ENCODE peak calls at places on chromosomes 11 and 22, in five cellular contexts. One of them, this sample, is unnamed. For H3K9me3, the result is how much of the 10 kb centered on the place peaks cover.

GRCh38 chr11:2415601-2416380 is 15.2 kb downstream of the TSSC4 start:
- DNase-seq in heart left ventricle: no peak
- DNase-seq in Panc1: no peak
- DNase-seq in neuronal stem cell: no peak
- DNase-seq in psoas muscle: no peak
- DNase-seq in this sample: no peak

GRCh38 chr22:19844423-19845368 is 10.0 kb downstream of the GNB1L start:
- DNase-seq in Panc1: no peak
- DNase-seq in neuronal stem cell: no peak
- DNase-seq in heart left ventricle: peak
- DNase-seq in psoas muscle: peak
- DNase-seq in this sample: no peak

GRCh38 chr22:30202531-30203006 is 44.0 kb downstream of the LIF start:
- DNase-seq in neuronal stem cell: no peak
- DNase-seq in Panc1: no peak
- DNase-seq in psoas muscle: no peak
- DNase-seq in heart left ventricle: no peak
- DNase-seq in this sample: no peak

GRCh38 chr11:95337175-95337957 is 106.4 kb upstream of the SESN3 start:
- DNase-seq in neuronal stem cell: peak
- DNase-seq in heart left ventricle: peak
- DNase-seq in psoas muscle: peak
- DNase-seq in Panc1: no peak
- DNase-seq in this sample: no peak

GRCh38 chr11:76523147-76523546 is 78.3 kb downstream of the EMSY start:
- DNase-seq in neuronal stem cell: no peak
- DNase-seq in psoas muscle: no peak
- DNase-seq in heart left ventricle: no peak
- DNase-seq in Panc1: no peak
- DNase-seq in this sample: no peak

GRCh38 chr11:61972796-61973602 is 5.6 kb upstream of the FTH1 start:
- DNase-seq in psoas muscle: no peak
- DNase-seq in Panc1: no peak
- DNase-seq in neuronal stem cell: no peak
- DNase-seq in heart left ventricle: no peak
- DNase-seq in this sample: no peak

GRCh38 chr11:12876988-12877387 is 132.1 kb upstream of the RASSF10 start:
- DNase-seq in heart left ventricle: no peak
- DNase-seq in psoas muscle: no peak
- DNase-seq in neuronal stem cell: no peak
- DNase-seq in Panc1: no peak
- DNase-seq in this sample: no peak

GRCh38 chr11:122214567-122214966 is 98.6 kb upstream of the BLID start:
- DNase-seq in psoas muscle: no peak
- DNase-seq in Panc1: no peak
- DNase-seq in heart left ventricle: no peak
- DNase-seq in neuronal stem cell: no peak
- DNase-seq in this sample: no peak

GRCh38 chr11:35912883-35913614 is 30.8 kb upstream of the LDLRAD3 start:
- DNase-seq in Panc1: no peak
- DNase-seq in heart left ventricle: no peak
- DNase-seq in neuronal stem cell: no peak
- DNase-seq in psoas muscle: no peak
- DNase-seq in this sample: no peak

GRCh38 chr11:134275534-134276395 is at the start of gene GLB1L3:
- DNase-seq in psoas muscle: no peak
- DNase-seq in Panc1: no peak
- DNase-seq in neuronal stem cell: no peak
- DNase-seq in heart left ventricle: no peak
- DNase-seq in this sample: no peak

GRCh38 chr11:34180045-34180813 is 74.8 kb downstream of the NAT10 start:
- DNase-seq in heart left ventricle: no peak
- DNase-seq in psoas muscle: no peak
- DNase-seq in neuronal stem cell: no peak
- DNase-seq in Panc1: no peak
- DNase-seq in this sample: no peak

GRCh38 chr22:20438066-20438677 is 547 bp upstream of the SCARF2 start:
- DNase-seq in psoas muscle: no peak
- DNase-seq in neuronal stem cell: no peak
- DNase-seq in Panc1: no peak
- DNase-seq in heart left ventricle: peak
- DNase-seq in this sample: no peak

GRCh38 chr11:36774603-36775002 is 176.6 kb upstream of the RAG2 start:
- DNase-seq in neuronal stem cell: no peak
- DNase-seq in Panc1: no peak
- DNase-seq in psoas muscle: no peak
- DNase-seq in heart left ventricle: no peak
- DNase-seq in this sample: no peak

GRCh38 chr22:45240810-45241631 is at the start of gene KIAA0930:
- DNase-seq in psoas muscle: peak
- DNase-seq in neuronal stem cell: peak
- DNase-seq in Panc1: no peak
- DNase-seq in heart left ventricle: peak
- DNase-seq in this sample: peak

GRCh38 chr11:124724854-124725718 is 14.7 kb upstream of the NRGN start:
- DNase-seq in neuronal stem cell: no peak
- DNase-seq in psoas muscle: peak
- DNase-seq in Panc1: no peak
- DNase-seq in heart left ventricle: no peak
- DNase-seq in this sample: no peak

GRCh38 chr11:46250071-46251052 is 27.1 kb upstream of the CREB3L1 start:
- DNase-seq in neuronal stem cell: no peak
- DNase-seq in Panc1: no peak
- DNase-seq in psoas muscle: no peak
- DNase-seq in heart left ventricle: no peak
- DNase-seq in this sample: no peak

GRCh38 chr11:46918087-46918751 is at the start of gene LRP4:
- DNase-seq in heart left ventricle: peak
- DNase-seq in Panc1: no peak
- DNase-seq in psoas muscle: peak
- DNase-seq in neuronal stem cell: no peak
- DNase-seq in this sample: no peak

GRCh38 chr11:98728421-98728820 is 292.3 kb upstream of the CNTN5 start:
- DNase-seq in Panc1: no peak
- DNase-seq in psoas muscle: no peak
- DNase-seq in heart left ventricle: no peak
- DNase-seq in neuronal stem cell: no peak
- DNase-seq in this sample: no peak
- H3K9me3 ChIP-seq in Panc1: under half
- H3K9me3 ChIP-seq in psoas muscle: under half
- H3K9me3 ChIP-seq in heart left ventricle: under half
- H3K9me3 ChIP-seq in neuronal stem cell: under half
- H3K9me3 ChIP-seq in this sample: under half

GRCh38 chr22:47201186-47201995 is 438.9 kb downstream of the TBC1D22A start:
- DNase-seq in neuronal stem cell: no peak
- DNase-seq in psoas muscle: no peak
- DNase-seq in heart left ventricle: peak
- DNase-seq in Panc1: no peak
- DNase-seq in this sample: no peak
- H3K9me3 ChIP-seq in neuronal stem cell: under half
- H3K9me3 ChIP-seq in psoas muscle: under half
- H3K9me3 ChIP-seq in heart left ventricle: under half
- H3K9me3 ChIP-seq in Panc1: under half
- H3K9me3 ChIP-seq in this sample: under half

GRCh38 chr11:110329441-110329840 is 33.0 kb upstream of the RDX start:
- DNase-seq in Panc1: no peak
- DNase-seq in neuronal stem cell: no peak
- DNase-seq in heart left ventricle: no peak
- DNase-seq in psoas muscle: no peak
- DNase-seq in this sample: no peak
- H3K9me3 ChIP-seq in Panc1: under half
- H3K9me3 ChIP-seq in neuronal stem cell: under half
- H3K9me3 ChIP-seq in heart left ventricle: under half
- H3K9me3 ChIP-seq in psoas muscle: under half
- H3K9me3 ChIP-seq in this sample: under half

GRCh38 chr11:97995874-97996273 is 1024.9 kb upstream of the CNTN5 start:
- DNase-seq in neuronal stem cell: no peak
- DNase-seq in heart left ventricle: no peak
- DNase-seq in Panc1: no peak
- DNase-seq in psoas muscle: no peak
- DNase-seq in this sample: no peak
- H3K9me3 ChIP-seq in neuronal stem cell: under half
- H3K9me3 ChIP-seq in heart left ventricle: under half
- H3K9me3 ChIP-seq in Panc1: under half
- H3K9me3 ChIP-seq in psoas muscle: under half
- H3K9me3 ChIP-seq in this sample: under half

DNA sequence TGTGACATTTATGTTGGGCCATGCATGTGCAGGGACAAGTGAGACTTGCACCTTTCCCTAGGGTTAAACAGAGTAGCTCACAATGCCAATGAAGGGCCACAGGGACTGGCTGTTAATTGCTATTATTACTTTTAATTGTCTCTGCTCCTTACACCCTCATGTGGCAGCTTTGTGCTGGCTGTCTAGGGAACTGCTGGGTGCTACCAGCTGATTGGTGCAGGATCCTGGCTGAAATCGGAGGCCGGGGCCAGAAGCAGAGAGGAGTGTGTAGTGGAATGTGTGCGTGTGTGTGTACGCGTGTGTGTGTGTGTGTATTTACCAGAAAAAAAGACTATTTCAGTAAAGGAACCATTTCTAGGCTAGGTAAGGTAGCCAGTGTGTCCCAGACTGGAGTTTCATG is 302.5 kb downstream of the CTTN start:
- DNase-seq in Panc1: no peak
- DNase-seq in neuronal stem cell: no peak
- DNase-seq in heart left ventricle: no peak
- DNase-seq in psoas muscle: no peak
- DNase-seq in this sample: no peak
- H3K9me3 ChIP-seq in Panc1: under half
- H3K9me3 ChIP-seq in neuronal stem cell: under half
- H3K9me3 ChIP-seq in heart left ventricle: under half
- H3K9me3 ChIP-seq in psoas muscle: under half
- H3K9me3 ChIP-seq in this sample: under half

GRCh38 chr11:99244613-99245012 is 223.9 kb downstream of the CNTN5 start:
- DNase-seq in Panc1: no peak
- DNase-seq in neuronal stem cell: no peak
- DNase-seq in heart left ventricle: no peak
- DNase-seq in psoas muscle: no peak
- DNase-seq in this sample: no peak

GRCh38 chr11:99234534-99234933 is 213.8 kb downstream of the CNTN5 start:
- DNase-seq in Panc1: no peak
- DNase-seq in neuronal stem cell: no peak
- DNase-seq in heart left ventricle: no peak
- DNase-seq in psoas muscle: no peak
- DNase-seq in this sample: no peak

GRCh38 chr11:99246199-99246598 is 225.4 kb downstream of the CNTN5 start:
- DNase-seq in heart left ventricle: no peak
- DNase-seq in psoas muscle: no peak
- DNase-seq in Panc1: no peak
- DNase-seq in neuronal stem cell: no peak
- DNase-seq in this sample: no peak

GRCh38 chr11:99241059-99241458 is 220.3 kb downstream of the CNTN5 start:
- DNase-seq in neuronal stem cell: no peak
- DNase-seq in Panc1: no peak
- DNase-seq in heart left ventricle: no peak
- DNase-seq in psoas muscle: no peak
- DNase-seq in this sample: no peak

DNA sequence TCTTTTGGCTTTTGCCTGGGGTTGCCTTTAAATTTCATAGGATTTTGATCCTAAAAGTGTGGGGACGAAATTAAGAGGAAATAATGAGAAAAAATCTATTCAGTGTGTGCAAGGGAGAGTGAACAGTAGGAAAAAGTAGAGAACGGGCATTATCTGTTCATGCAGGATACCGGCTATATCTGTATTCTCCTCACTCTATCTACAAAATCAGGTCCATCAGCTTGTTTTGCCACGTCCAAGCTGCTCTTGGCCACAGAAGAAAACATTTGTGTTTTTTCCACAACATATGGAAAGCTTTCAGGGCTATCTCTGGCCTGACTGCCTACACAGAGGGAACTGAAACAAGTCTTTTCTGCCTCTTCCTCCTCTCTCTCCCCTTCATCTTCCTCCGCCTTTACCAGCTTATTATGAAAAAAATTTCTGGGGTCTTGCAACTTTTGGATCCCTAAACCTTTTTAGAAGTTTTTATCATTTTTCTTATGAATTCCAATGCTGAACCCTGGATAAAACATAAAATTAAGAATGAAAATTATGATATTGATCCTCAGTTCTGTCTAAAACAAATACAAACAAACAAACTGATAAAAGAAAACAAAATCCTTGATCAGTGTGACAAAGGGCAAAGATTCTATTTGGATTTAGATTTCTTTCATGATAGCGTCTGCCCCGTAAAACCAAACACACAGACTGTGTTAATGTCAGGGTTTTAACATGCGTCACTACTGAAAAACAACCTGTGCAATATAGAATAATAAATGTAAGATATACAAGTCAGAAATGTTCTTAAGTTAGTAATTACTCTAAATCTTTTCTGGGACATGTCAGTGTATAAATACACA is 219.7 kb downstream of the CNTN5 start:
- DNase-seq in heart left ventricle: no peak
- DNase-seq in neuronal stem cell: no peak
- DNase-seq in psoas muscle: no peak
- DNase-seq in Panc1: no peak
- DNase-seq in this sample: no peak
- H3K9me3 ChIP-seq in heart left ventricle: under half
- H3K9me3 ChIP-seq in neuronal stem cell: under half
- H3K9me3 ChIP-seq in psoas muscle: under half
- H3K9me3 ChIP-seq in Panc1: under half
- H3K9me3 ChIP-seq in this sample: under half

DNA sequence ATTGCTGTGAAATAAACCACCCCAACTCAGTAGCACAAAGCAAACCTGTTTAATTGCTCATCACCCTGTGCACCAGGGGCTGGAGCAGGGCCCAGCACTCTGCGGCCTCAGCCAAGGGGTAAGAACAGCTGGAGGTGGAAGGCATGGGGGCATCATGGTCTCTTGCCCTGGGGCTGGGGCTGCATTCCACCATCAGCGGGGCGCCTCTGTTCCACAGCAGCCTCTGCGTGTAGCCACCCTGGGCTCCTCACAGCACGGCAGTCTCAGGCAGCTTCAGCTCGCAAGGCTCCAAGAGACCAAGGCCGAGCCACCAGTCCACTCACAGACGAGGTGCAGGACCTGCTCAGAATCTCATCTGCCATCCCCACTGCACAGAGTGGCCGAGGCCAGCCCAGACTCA is 630.7 kb downstream of the TBC1D22A start:
- DNase-seq in Panc1: no peak
- DNase-seq in heart left ventricle: no peak
- DNase-seq in neuronal stem cell: no peak
- DNase-seq in psoas muscle: no peak
- DNase-seq in this sample: no peak
- H3K9me3 ChIP-seq in Panc1: under half
- H3K9me3 ChIP-seq in heart left ventricle: under half
- H3K9me3 ChIP-seq in neuronal stem cell: under half
- H3K9me3 ChIP-seq in psoas muscle: under half
- H3K9me3 ChIP-seq in this sample: under half

GRCh38 chr22:50308597-50308935 is 1.1 kb upstream of the PLXNB2 start:
- DNase-seq in psoas muscle: peak
- DNase-seq in heart left ventricle: peak
- DNase-seq in neuronal stem cell: no peak
- DNase-seq in Panc1: no peak
- DNase-seq in this sample: no peak
- H3K9me3 ChIP-seq in psoas muscle: under half
- H3K9me3 ChIP-seq in heart left ventricle: under half
- H3K9me3 ChIP-seq in neuronal stem cell: under half
- H3K9me3 ChIP-seq in Panc1: under half
- H3K9me3 ChIP-seq in this sample: under half